ENCODE peak calls at places on chromosomes 4 and X, in ten cellular contexts. A, L, K, B, D, H, R, S, W and G are unnamed samples.

GRCh38 chr4:176999943-177000543 is 207.3 kb upstream of the VEGFC start:
- DNase-seq in A (no peak), L (no peak), K (no peak), B (no peak), D (no peak), H (no peak), R (peak; percentile 90), S (no peak), W (no peak), G (no peak)

GRCh38 chr4:108166441-108167315 is 2.1 kb downstream of the LEF1 start:
- DNase-seq in A (peak; percentile 28), L (peak; percentile 13), K (no peak), B (no peak), D (no peak), H (no peak), R (peak; percentile 16), S (no peak), W (no peak), G (no peak)

GRCh38 chr4:128940966-128941365 is 131.5 kb downstream of the JADE1 start:
- DNase-seq in A (no peak), L (no peak), K (no peak), B (no peak), D (no peak), H (no peak), R (no peak), S (no peak), W (no peak), G (no peak)

GRCh38 chrX:1449581-1450149 is 3.0 kb downstream of the ASMTL start:
- DNase-seq in A (no peak), L (no peak), K (no peak), B (no peak), D (no peak), H (no peak), R (no peak), S (no peak), W (no peak), G (no peak)

GRCh38 chrX:29318051-29318450 is 730.8 kb downstream of the IL1RAPL1 start:
- DNase-seq in A (peak; percentile 58), L (peak; percentile 6), K (no peak), B (peak; percentile 1), D (no peak), H (no peak), R (no peak), S (no peak), W (no peak), G (no peak)

GRCh38 chr4:163107754-163108153 is 58.9 kb downstream of the NAF1 start:
- DNase-seq in A (peak; percentile 43), L (peak; percentile 21), K (no peak), B (peak; percentile 11), D (no peak), H (no peak), R (peak; percentile 30), S (no peak), W (no peak), G (no peak)

GRCh38 chr4:78267790-78268189 is 210.7 kb downstream of the FRAS1 start:
- DNase-seq in A (no peak), L (no peak), K (no peak), B (no peak), D (no peak), H (no peak), R (no peak), S (no peak), W (peak; percentile 17), G (no peak)

GRCh38 chr4:153371835-153372234 is 27.3 kb downstream of the MND1 start:
- DNase-seq in A (no peak), L (no peak), K (no peak), B (no peak), D (no peak), H (no peak), R (no peak), S (no peak), W (no peak), G (no peak)

GRCh38 chr4:29553842-29554241 is 1166.3 kb upstream of the PCDH7 start:
- DNase-seq in A (peak; percentile 8), L (peak; percentile 55), K (no peak), B (peak; percentile 44), D (no peak), H (no peak), R (peak; percentile 75), S (no peak), W (no peak), G (no peak)

GRCh38 chr4:89837385-89837995 is 529 bp upstream of the SNCA start:
- DNase-seq in A (peak; percentile 53), L (peak; percentile 1), K (no peak), B (peak; percentile 49), D (no peak), H (no peak), R (no peak), S (peak; percentile 8), W (peak; percentile 84), G (no peak)

GRCh38 chrX:32269877-32270276 is 941.5 kb downstream of the DMD start:
- DNase-seq in A (no peak), L (no peak), K (no peak), B (no peak), D (no peak), H (no peak), R (no peak), S (no peak), W (peak; percentile 1), G (no peak)

GRCh38 chr4:108849611-108850406 is 87.0 kb upstream of the ETNPPL start:
- DNase-seq in A (peak; percentile 77), L (peak; percentile 66), K (no peak), B (peak; percentile 70), D (no peak), H (no peak), R (peak; percentile 78), S (no peak), W (no peak), G (no peak)

GRCh38 chr4:8771258-8771590 is 100.4 kb downstream of the HMX1 start:
- DNase-seq in A (no peak), L (no peak), K (no peak), B (no peak), D (no peak), H (no peak), R (no peak), S (no peak), W (no peak), G (no peak)

GRCh38 chr4:173005912-173006633 is 162.5 kb upstream of the GALNT7 start:
- DNase-seq in A (no peak), L (no peak), K (no peak), B (no peak), D (no peak), H (no peak), R (no peak), S (no peak), W (no peak), G (no peak)

GRCh38 chrX:68428431-68428830 is 4.9 kb downstream of the OPHN1 start:
- DNase-seq in A (peak; percentile 8), L (peak; percentile 79), K (no peak), B (peak; percentile 58), D (no peak), H (no peak), R (peak; percentile 80), S (no peak), W (no peak), G (no peak)

GRCh38 chr4:122663814-122664610 is 43.1 kb upstream of the IL21 start:
- DNase-seq in A (peak; percentile 27), L (peak; percentile 34), K (no peak), B (peak; percentile 37), D (no peak), H (no peak), R (no peak), S (no peak), W (no peak), G (no peak)

GRCh38 chrX:15848576-15848975 is 6.0 kb downstream of the AP1S2 start:
- DNase-seq in A (no peak), L (no peak), K (no peak), B (no peak), D (no peak), H (no peak), R (no peak), S (no peak), W (peak; percentile 25), G (no peak)